ENCODE peak calls at places on chromosomes 3 and 15, in ten cellular contexts. One of them, this sample, is unnamed.

GRCh38 chr15:95495033-95495541 is 835.4 kb upstream of the NR2F2 start:
- DNase-seq in caudate nucleus: no peak
- DNase-seq in germinal center: no peak
- DNase-seq in effector memory CD8-positive, alpha-beta T cell: no peak
- DNase-seq in DMS79: no peak
- DNase-seq in activated naive CD4-positive, alpha-beta T cell treated with anti-CD3 and anti-CD28 coated beads, Interleukin-2, amount 10 ng/mL, durations not matched to agents 7 days and 5 days: no peak
- DNase-seq in nephron progenitor cell: no peak
- DNase-seq in AG10803: peak; percentile 3
- DNase-seq in activated CD4-positive, alpha-beta T cell treated with anti-CD3 and anti-CD28 coated beads for 48 hours: no peak
- DNase-seq in adrenal gland: no peak
- DNase-seq in this sample: no peak

GRCh38 chr3:52498134-52499054 is 3.3 kb downstream of the STAB1 start:
- DNase-seq in caudate nucleus: no peak
- DNase-seq in adrenal gland: no peak
- DNase-seq in DMS79: no peak
- DNase-seq in activated CD4-positive, alpha-beta T cell treated with anti-CD3 and anti-CD28 coated beads for 48 hours: no peak
- DNase-seq in germinal center: peak; percentile 39
- DNase-seq in effector memory CD8-positive, alpha-beta T cell: no peak
- DNase-seq in AG10803: peak; percentile 83
- DNase-seq in activated naive CD4-positive, alpha-beta T cell treated with anti-CD3 and anti-CD28 coated beads, Interleukin-2, amount 10 ng/mL, durations not matched to agents 7 days and 5 days: no peak
- DNase-seq in nephron progenitor cell: no peak
- DNase-seq in this sample: no peak

GRCh38 chr15:78675617-78676360 is 34.8 kb upstream of the CHRNB4 start:
- DNase-seq in nephron progenitor cell: no peak
- DNase-seq in activated naive CD4-positive, alpha-beta T cell treated with anti-CD3 and anti-CD28 coated beads, Interleukin-2, amount 10 ng/mL, durations not matched to agents 7 days and 5 days: no peak
- DNase-seq in adrenal gland: no peak
- DNase-seq in germinal center: no peak
- DNase-seq in effector memory CD8-positive, alpha-beta T cell: no peak
- DNase-seq in DMS79: no peak
- DNase-seq in caudate nucleus: no peak
- DNase-seq in activated CD4-positive, alpha-beta T cell treated with anti-CD3 and anti-CD28 coated beads for 48 hours: no peak
- DNase-seq in AG10803: no peak
- DNase-seq in this sample: no peak

GRCh38 chr3:59127071-59127470 is 77.2 kb upstream of the CFAP20DC start:
- DNase-seq in caudate nucleus: no peak
- DNase-seq in effector memory CD8-positive, alpha-beta T cell: no peak
- DNase-seq in nephron progenitor cell: no peak
- DNase-seq in activated naive CD4-positive, alpha-beta T cell treated with anti-CD3 and anti-CD28 coated beads, Interleukin-2, amount 10 ng/mL, durations not matched to agents 7 days and 5 days: no peak
- DNase-seq in germinal center: no peak
- DNase-seq in activated CD4-positive, alpha-beta T cell treated with anti-CD3 and anti-CD28 coated beads for 48 hours: no peak
- DNase-seq in adrenal gland: no peak
- DNase-seq in DMS79: no peak
- DNase-seq in AG10803: peak; percentile 78
- DNase-seq in this sample: peak; percentile 21

GRCh38 chr15:49215768-49216739 is 46.0 kb downstream of the GALK2 start:
- DNase-seq in caudate nucleus: no peak
- DNase-seq in activated naive CD4-positive, alpha-beta T cell treated with anti-CD3 and anti-CD28 coated beads, Interleukin-2, amount 10 ng/mL, durations not matched to agents 7 days and 5 days: no peak
- DNase-seq in DMS79: peak; percentile 82
- DNase-seq in effector memory CD8-positive, alpha-beta T cell: no peak
- DNase-seq in AG10803: no peak
- DNase-seq in nephron progenitor cell: no peak
- DNase-seq in activated CD4-positive, alpha-beta T cell treated with anti-CD3 and anti-CD28 coated beads for 48 hours: no peak
- DNase-seq in germinal center: peak; percentile 62
- DNase-seq in adrenal gland: no peak
- DNase-seq in this sample: no peak

GRCh38 chr15:52010633-52011595 is 8.1 kb upstream of the MAPK6 start:
- DNase-seq in effector memory CD8-positive, alpha-beta T cell: no peak
- DNase-seq in nephron progenitor cell: no peak
- DNase-seq in activated naive CD4-positive, alpha-beta T cell treated with anti-CD3 and anti-CD28 coated beads, Interleukin-2, amount 10 ng/mL, durations not matched to agents 7 days and 5 days: no peak
- DNase-seq in caudate nucleus: no peak
- DNase-seq in AG10803: peak; percentile 84
- DNase-seq in adrenal gland: peak; percentile 67
- DNase-seq in germinal center: no peak
- DNase-seq in activated CD4-positive, alpha-beta T cell treated with anti-CD3 and anti-CD28 coated beads for 48 hours: peak; percentile 88
- DNase-seq in DMS79: peak; percentile 62
- DNase-seq in this sample: no peak

GRCh38 chr3:31919528-31919927 is 61.5 kb downstream of the OSBPL10 start:
- DNase-seq in adrenal gland: no peak
- DNase-seq in DMS79: no peak
- DNase-seq in caudate nucleus: no peak
- DNase-seq in activated naive CD4-positive, alpha-beta T cell treated with anti-CD3 and anti-CD28 coated beads, Interleukin-2, amount 10 ng/mL, durations not matched to agents 7 days and 5 days: no peak
- DNase-seq in nephron progenitor cell: no peak
- DNase-seq in activated CD4-positive, alpha-beta T cell treated with anti-CD3 and anti-CD28 coated beads for 48 hours: no peak
- DNase-seq in AG10803: no peak
- DNase-seq in germinal center: no peak
- DNase-seq in effector memory CD8-positive, alpha-beta T cell: no peak
- DNase-seq in this sample: no peak

GRCh38 chr3:111729087-111729846 is 129.8 kb upstream of the PHLDB2 start:
- DNase-seq in AG10803: peak; percentile 82
- DNase-seq in activated naive CD4-positive, alpha-beta T cell treated with anti-CD3 and anti-CD28 coated beads, Interleukin-2, amount 10 ng/mL, durations not matched to agents 7 days and 5 days: no peak
- DNase-seq in activated CD4-positive, alpha-beta T cell treated with anti-CD3 and anti-CD28 coated beads for 48 hours: no peak
- DNase-seq in DMS79: no peak
- DNase-seq in adrenal gland: no peak
- DNase-seq in caudate nucleus: no peak
- DNase-seq in effector memory CD8-positive, alpha-beta T cell: no peak
- DNase-seq in germinal center: no peak
- DNase-seq in nephron progenitor cell: no peak
- DNase-seq in this sample: no peak

GRCh38 chr15:39363761-39364586 is 216.9 kb upstream of the THBS1 start:
- DNase-seq in germinal center: no peak
- DNase-seq in activated CD4-positive, alpha-beta T cell treated with anti-CD3 and anti-CD28 coated beads for 48 hours: no peak
- DNase-seq in activated naive CD4-positive, alpha-beta T cell treated with anti-CD3 and anti-CD28 coated beads, Interleukin-2, amount 10 ng/mL, durations not matched to agents 7 days and 5 days: no peak
- DNase-seq in effector memory CD8-positive, alpha-beta T cell: no peak
- DNase-seq in nephron progenitor cell: no peak
- DNase-seq in caudate nucleus: no peak
- DNase-seq in adrenal gland: no peak
- DNase-seq in AG10803: peak; percentile 93
- DNase-seq in DMS79: no peak
- DNase-seq in this sample: no peak

GRCh38 chr3:143122089-143122430 is 2.5 kb downstream of the CHST2 start:
- DNase-seq in DMS79: no peak
- DNase-seq in effector memory CD8-positive, alpha-beta T cell: no peak
- DNase-seq in activated naive CD4-positive, alpha-beta T cell treated with anti-CD3 and anti-CD28 coated beads, Interleukin-2, amount 10 ng/mL, durations not matched to agents 7 days and 5 days: no peak
- DNase-seq in adrenal gland: no peak
- DNase-seq in AG10803: no peak
- DNase-seq in caudate nucleus: no peak
- DNase-seq in nephron progenitor cell: no peak
- DNase-seq in germinal center: no peak
- DNase-seq in activated CD4-positive, alpha-beta T cell treated with anti-CD3 and anti-CD28 coated beads for 48 hours: no peak
- DNase-seq in this sample: no peak

GRCh38 chr3:190265795-190266194 is 56.5 kb downstream of the CLDN1 start:
- DNase-seq in effector memory CD8-positive, alpha-beta T cell: no peak
- DNase-seq in DMS79: no peak
- DNase-seq in adrenal gland: no peak
- DNase-seq in activated CD4-positive, alpha-beta T cell treated with anti-CD3 and anti-CD28 coated beads for 48 hours: no peak
- DNase-seq in germinal center: no peak
- DNase-seq in AG10803: peak; percentile 96
- DNase-seq in nephron progenitor cell: no peak
- DNase-seq in caudate nucleus: no peak
- DNase-seq in activated naive CD4-positive, alpha-beta T cell treated with anti-CD3 and anti-CD28 coated beads, Interleukin-2, amount 10 ng/mL, durations not matched to agents 7 days and 5 days: no peak
- DNase-seq in this sample: no peak

GRCh38 chr3:137761099-137761562 is 3.0 kb upstream of the SOX14 start:
- DNase-seq in effector memory CD8-positive, alpha-beta T cell: no peak
- DNase-seq in AG10803: no peak
- DNase-seq in activated naive CD4-positive, alpha-beta T cell treated with anti-CD3 and anti-CD28 coated beads, Interleukin-2, amount 10 ng/mL, durations not matched to agents 7 days and 5 days: no peak
- DNase-seq in germinal center: no peak
- DNase-seq in adrenal gland: no peak
- DNase-seq in caudate nucleus: no peak
- DNase-seq in activated CD4-positive, alpha-beta T cell treated with anti-CD3 and anti-CD28 coated beads for 48 hours: no peak
- DNase-seq in nephron progenitor cell: peak; percentile 15
- DNase-seq in DMS79: no peak
- DNase-seq in this sample: peak; percentile 21

GRCh38 chr3:46900007-46900292 is 22.4 kb downstream of the PTH1R start:
- DNase-seq in DMS79: no peak
- DNase-seq in adrenal gland: no peak
- DNase-seq in activated naive CD4-positive, alpha-beta T cell treated with anti-CD3 and anti-CD28 coated beads, Interleukin-2, amount 10 ng/mL, durations not matched to agents 7 days and 5 days: no peak
- DNase-seq in activated CD4-positive, alpha-beta T cell treated with anti-CD3 and anti-CD28 coated beads for 48 hours: no peak
- DNase-seq in nephron progenitor cell: no peak
- DNase-seq in germinal center: no peak
- DNase-seq in AG10803: no peak
- DNase-seq in effector memory CD8-positive, alpha-beta T cell: no peak
- DNase-seq in caudate nucleus: no peak
- DNase-seq in this sample: peak; percentile 79

GRCh38 chr3:29152379-29152778 is 128.5 kb upstream of the RBMS3 start:
- DNase-seq in activated CD4-positive, alpha-beta T cell treated with anti-CD3 and anti-CD28 coated beads for 48 hours: no peak
- DNase-seq in nephron progenitor cell: no peak
- DNase-seq in germinal center: no peak
- DNase-seq in DMS79: no peak
- DNase-seq in activated naive CD4-positive, alpha-beta T cell treated with anti-CD3 and anti-CD28 coated beads, Interleukin-2, amount 10 ng/mL, durations not matched to agents 7 days and 5 days: no peak
- DNase-seq in caudate nucleus: no peak
- DNase-seq in AG10803: no peak
- DNase-seq in adrenal gland: no peak
- DNase-seq in effector memory CD8-positive, alpha-beta T cell: no peak
- DNase-seq in this sample: peak; percentile 30

GRCh38 chr3:195767792-195768191 is 43.9 kb downstream of the MUC4 start:
- DNase-seq in caudate nucleus: no peak
- DNase-seq in effector memory CD8-positive, alpha-beta T cell: no peak
- DNase-seq in germinal center: no peak
- DNase-seq in activated CD4-positive, alpha-beta T cell treated with anti-CD3 and anti-CD28 coated beads for 48 hours: no peak
- DNase-seq in adrenal gland: no peak
- DNase-seq in DMS79: no peak
- DNase-seq in activated naive CD4-positive, alpha-beta T cell treated with anti-CD3 and anti-CD28 coated beads, Interleukin-2, amount 10 ng/mL, durations not matched to agents 7 days and 5 days: peak; percentile 10
- DNase-seq in nephron progenitor cell: no peak
- DNase-seq in AG10803: no peak
- DNase-seq in this sample: no peak

GRCh38 chr3:47404955-47405790 is 24.4 kb downstream of the PTPN23 start:
- DNase-seq in caudate nucleus: peak; percentile 43
- DNase-seq in germinal center: no peak
- DNase-seq in effector memory CD8-positive, alpha-beta T cell: no peak
- DNase-seq in activated CD4-positive, alpha-beta T cell treated with anti-CD3 and anti-CD28 coated beads for 48 hours: no peak
- DNase-seq in nephron progenitor cell: no peak
- DNase-seq in AG10803: peak; percentile 42
- DNase-seq in adrenal gland: peak; percentile 36
- DNase-seq in DMS79: no peak
- DNase-seq in activated naive CD4-positive, alpha-beta T cell treated with anti-CD3 and anti-CD28 coated beads, Interleukin-2, amount 10 ng/mL, durations not matched to agents 7 days and 5 days: no peak
- DNase-seq in this sample: peak; percentile 24

GRCh38 chr15:70344666-70345065 is 246.9 kb upstream of the TLE3 start:
- DNase-seq in activated naive CD4-positive, alpha-beta T cell treated with anti-CD3 and anti-CD28 coated beads, Interleukin-2, amount 10 ng/mL, durations not matched to agents 7 days and 5 days: no peak
- DNase-seq in caudate nucleus: no peak
- DNase-seq in nephron progenitor cell: no peak
- DNase-seq in effector memory CD8-positive, alpha-beta T cell: no peak
- DNase-seq in AG10803: no peak
- DNase-seq in activated CD4-positive, alpha-beta T cell treated with anti-CD3 and anti-CD28 coated beads for 48 hours: no peak
- DNase-seq in germinal center: no peak
- DNase-seq in adrenal gland: peak; percentile 4
- DNase-seq in DMS79: peak; percentile 55
- DNase-seq in this sample: no peak

GRCh38 chr3:126284258-126284904 is 72.8 kb downstream of the KLF15 start:
- DNase-seq in activated CD4-positive, alpha-beta T cell treated with anti-CD3 and anti-CD28 coated beads for 48 hours: no peak
- DNase-seq in germinal center: no peak
- DNase-seq in adrenal gland: no peak
- DNase-seq in nephron progenitor cell: no peak
- DNase-seq in effector memory CD8-positive, alpha-beta T cell: no peak
- DNase-seq in AG10803: peak; percentile 52
- DNase-seq in DMS79: no peak
- DNase-seq in caudate nucleus: no peak
- DNase-seq in activated naive CD4-positive, alpha-beta T cell treated with anti-CD3 and anti-CD28 coated beads, Interleukin-2, amount 10 ng/mL, durations not matched to agents 7 days and 5 days: no peak
- DNase-seq in this sample: no peak

GRCh38 chr3:196220587-196220986 is 4.3 kb downstream of the SLC51A start:
- DNase-seq in effector memory CD8-positive, alpha-beta T cell: no peak
- DNase-seq in adrenal gland: no peak
- DNase-seq in activated CD4-positive, alpha-beta T cell treated with anti-CD3 and anti-CD28 coated beads for 48 hours: no peak
- DNase-seq in caudate nucleus: no peak
- DNase-seq in activated naive CD4-positive, alpha-beta T cell treated with anti-CD3 and anti-CD28 coated beads, Interleukin-2, amount 10 ng/mL, durations not matched to agents 7 days and 5 days: no peak
- DNase-seq in DMS79: no peak
- DNase-seq in AG10803: no peak
- DNase-seq in nephron progenitor cell: no peak
- DNase-seq in germinal center: no peak
- DNase-seq in this sample: no peak

GRCh38 chr3:79367803-79368202 is 400.0 kb downstream of the ROBO1 start:
- DNase-seq in DMS79: no peak
- DNase-seq in caudate nucleus: no peak
- DNase-seq in adrenal gland: no peak
- DNase-seq in nephron progenitor cell: no peak
- DNase-seq in germinal center: no peak
- DNase-seq in AG10803: no peak
- DNase-seq in activated CD4-positive, alpha-beta T cell treated with anti-CD3 and anti-CD28 coated beads for 48 hours: no peak
- DNase-seq in activated naive CD4-positive, alpha-beta T cell treated with anti-CD3 and anti-CD28 coated beads, Interleukin-2, amount 10 ng/mL, durations not matched to agents 7 days and 5 days: no peak
- DNase-seq in effector memory CD8-positive, alpha-beta T cell: no peak
- DNase-seq in this sample: no peak

GRCh38 chr3:118938183-118938961 is 96.3 kb downstream of the IGSF11 start:
- DNase-seq in germinal center: no peak
- DNase-seq in activated CD4-positive, alpha-beta T cell treated with anti-CD3 and anti-CD28 coated beads for 48 hours: no peak
- DNase-seq in adrenal gland: no peak
- DNase-seq in caudate nucleus: no peak
- DNase-seq in DMS79: no peak
- DNase-seq in effector memory CD8-positive, alpha-beta T cell: no peak
- DNase-seq in nephron progenitor cell: no peak
- DNase-seq in AG10803: no peak
- DNase-seq in activated naive CD4-positive, alpha-beta T cell treated with anti-CD3 and anti-CD28 coated beads, Interleukin-2, amount 10 ng/mL, durations not matched to agents 7 days and 5 days: no peak
- DNase-seq in this sample: no peak

GRCh38 chr3:171556133-171556532 is 95.9 kb upstream of the TNIK start:
- DNase-seq in adrenal gland: no peak
- DNase-seq in effector memory CD8-positive, alpha-beta T cell: no peak
- DNase-seq in activated naive CD4-positive, alpha-beta T cell treated with anti-CD3 and anti-CD28 coated beads, Interleukin-2, amount 10 ng/mL, durations not matched to agents 7 days and 5 days: no peak
- DNase-seq in DMS79: peak; percentile 71
- DNase-seq in AG10803: no peak
- DNase-seq in activated CD4-positive, alpha-beta T cell treated with anti-CD3 and anti-CD28 coated beads for 48 hours: no peak
- DNase-seq in nephron progenitor cell: no peak
- DNase-seq in germinal center: no peak
- DNase-seq in caudate nucleus: no peak
- DNase-seq in this sample: peak; percentile 18

GRCh38 chr15:49675051-49675450 is 54.2 kb downstream of the DTWD1 start:
- DNase-seq in activated naive CD4-positive, alpha-beta T cell treated with anti-CD3 and anti-CD28 coated beads, Interleukin-2, amount 10 ng/mL, durations not matched to agents 7 days and 5 days: no peak
- DNase-seq in adrenal gland: no peak
- DNase-seq in DMS79: no peak
- DNase-seq in AG10803: peak; percentile 93
- DNase-seq in nephron progenitor cell: no peak
- DNase-seq in caudate nucleus: no peak
- DNase-seq in effector memory CD8-positive, alpha-beta T cell: no peak
- DNase-seq in activated CD4-positive, alpha-beta T cell treated with anti-CD3 and anti-CD28 coated beads for 48 hours: no peak
- DNase-seq in germinal center: no peak
- DNase-seq in this sample: no peak

GRCh38 chr15:43376017-43376705 is 5.3 kb downstream of the TUBGCP4 start:
- DNase-seq in germinal center: peak; percentile 77
- DNase-seq in effector memory CD8-positive, alpha-beta T cell: peak; percentile 22
- DNase-seq in caudate nucleus: no peak
- DNase-seq in activated CD4-positive, alpha-beta T cell treated with anti-CD3 and anti-CD28 coated beads for 48 hours: peak; percentile 50
- DNase-seq in adrenal gland: no peak
- DNase-seq in DMS79: no peak
- DNase-seq in AG10803: peak; percentile 28
- DNase-seq in nephron progenitor cell: peak; percentile 23
- DNase-seq in activated naive CD4-positive, alpha-beta T cell treated with anti-CD3 and anti-CD28 coated beads, Interleukin-2, amount 10 ng/mL, durations not matched to agents 7 days and 5 days: peak; percentile 58
- DNase-seq in this sample: peak; percentile 62

GRCh38 chr15:99306694-99307338 is 55.5 kb downstream of the LRRC28 start:
- DNase-seq in AG10803: no peak
- DNase-seq in effector memory CD8-positive, alpha-beta T cell: no peak
- DNase-seq in activated CD4-positive, alpha-beta T cell treated with anti-CD3 and anti-CD28 coated beads for 48 hours: no peak
- DNase-seq in nephron progenitor cell: no peak
- DNase-seq in caudate nucleus: no peak
- DNase-seq in adrenal gland: peak; percentile 31
- DNase-seq in activated naive CD4-positive, alpha-beta T cell treated with anti-CD3 and anti-CD28 coated beads, Interleukin-2, amount 10 ng/mL, durations not matched to agents 7 days and 5 days: no peak
- DNase-seq in germinal center: no peak
- DNase-seq in DMS79: peak; percentile 86
- DNase-seq in this sample: no peak

GRCh38 chr15:57462391-57462790 is 86.1 kb downstream of the CGNL1 start:
- DNase-seq in activated naive CD4-positive, alpha-beta T cell treated with anti-CD3 and anti-CD28 coated beads, Interleukin-2, amount 10 ng/mL, durations not matched to agents 7 days and 5 days: no peak
- DNase-seq in nephron progenitor cell: no peak
- DNase-seq in activated CD4-positive, alpha-beta T cell treated with anti-CD3 and anti-CD28 coated beads for 48 hours: no peak
- DNase-seq in DMS79: no peak
- DNase-seq in effector memory CD8-positive, alpha-beta T cell: no peak
- DNase-seq in AG10803: no peak
- DNase-seq in germinal center: no peak
- DNase-seq in caudate nucleus: no peak
- DNase-seq in adrenal gland: no peak
- DNase-seq in this sample: no peak

GRCh38 chr3:153456831-153457545 is 295.0 kb downstream of the RAP2B start:
- DNase-seq in AG10803: no peak
- DNase-seq in effector memory CD8-positive, alpha-beta T cell: no peak
- DNase-seq in activated CD4-positive, alpha-beta T cell treated with anti-CD3 and anti-CD28 coated beads for 48 hours: no peak
- DNase-seq in DMS79: no peak
- DNase-seq in activated naive CD4-positive, alpha-beta T cell treated with anti-CD3 and anti-CD28 coated beads, Interleukin-2, amount 10 ng/mL, durations not matched to agents 7 days and 5 days: no peak
- DNase-seq in caudate nucleus: no peak
- DNase-seq in adrenal gland: no peak
- DNase-seq in germinal center: no peak
- DNase-seq in nephron progenitor cell: no peak
- DNase-seq in this sample: no peak

GRCh38 chr3:150870406-150870805 is 34.8 kb downstream of the MINDY4B start:
- DNase-seq in DMS79: no peak
- DNase-seq in germinal center: no peak
- DNase-seq in AG10803: peak; percentile 77
- DNase-seq in nephron progenitor cell: no peak
- DNase-seq in caudate nucleus: no peak
- DNase-seq in adrenal gland: no peak
- DNase-seq in effector memory CD8-positive, alpha-beta T cell: no peak
- DNase-seq in activated naive CD4-positive, alpha-beta T cell treated with anti-CD3 and anti-CD28 coated beads, Interleukin-2, amount 10 ng/mL, durations not matched to agents 7 days and 5 days: no peak
- DNase-seq in activated CD4-positive, alpha-beta T cell treated with anti-CD3 and anti-CD28 coated beads for 48 hours: no peak
- DNase-seq in this sample: no peak